ENCODE peak calls at places on chromosomes 5 and 9, in five cellular contexts. X is GM23248, J is H7, E is ovary, B is psoas muscle. T is an unnamed sample. For H3K27me3, the result is how much of the 10 kb centered on the place peaks cover.

GRCh38 chr5:52443187-52443586 is 344.5 kb upstream of the ITGA1 start:
- DNase-seq in X (no peak), J (no peak), E (no peak), B (no peak), T (no peak)

GRCh38 chr5:126234563-126235195 is 188.5 kb upstream of the GRAMD2B start:
- DNase-seq in X (peak), J (peak), E (no peak), B (no peak), T (no peak)

GRCh38 chr9:29625292-29625731 is 2052.0 kb upstream of the C9orf72 start:
- DNase-seq in X (no peak), J (no peak), E (no peak), B (no peak), T (no peak)

GRCh38 chr5:31407921-31408714 is 123.8 kb downstream of the DROSHA start:
- DNase-seq in X (peak), J (no peak), E (no peak), B (no peak), T (no peak)

GRCh38 chr9:78133751-78134150 is 102.1 kb upstream of the CEP78 start:
- DNase-seq in X (peak), J (no peak), E (no peak), B (no peak), T (no peak)

GRCh38 chr9:123607987-123608565 is 252.1 kb downstream of the CRB2 start:
- DNase-seq in X (no peak), J (no peak), E (no peak), B (no peak), T (no peak)

GRCh38 chr9:18362901-18363685 is 110.9 kb upstream of the ADAMTSL1 start:
- DNase-seq in X (peak), J (no peak), E (no peak), B (no peak), T (no peak)

GRCh38 chr5:65104831-65105230 is 336.1 kb downstream of the CWC27 start:
- DNase-seq in X (no peak), J (no peak), E (no peak), B (no peak), T (no peak)

GRCh38 chr5:25009063-25009462 is 364.3 kb upstream of the CDH10 start:
- DNase-seq in X (no peak), J (no peak), E (no peak), B (no peak), T (no peak)

GRCh38 chr9:19074836-19075235 is 25.6 kb downstream of the RRAGA start:
- DNase-seq in X (no peak), J (no peak), E (no peak), B (no peak), T (no peak)

GRCh38 chr5:103232393-103232999 is 26.1 kb upstream of the MACIR start:
- DNase-seq in X (peak), J (no peak), E (no peak), B (no peak), T (no peak)

GRCh38 chr5:153617190-153617589 is 126.7 kb downstream of the GRIA1 start:
- DNase-seq in X (peak), J (no peak), E (no peak), B (no peak), T (no peak)

GRCh38 chr9:121281614-121282291 is 13.8 kb downstream of the GSN start:
- DNase-seq in X (peak), J (no peak), E (peak), B (peak), T (no peak)

GRCh38 chr5:135489466-135490244 is 37.5 kb upstream of the TIFAB start:
- DNase-seq in X (peak), J (peak), E (no peak), B (no peak), T (no peak)

GRCh38 chr5:135491038-135491551 is 38.9 kb upstream of the TIFAB start:
- DNase-seq in X (no peak), J (peak), E (no peak), B (no peak), T (no peak)

GRCh38 chr5:135491552-135492318 is 39.6 kb upstream of the TIFAB start:
- DNase-seq in X (no peak), J (peak), E (no peak), B (no peak), T (no peak)

GRCh38 chr5:135488727-135489465 is 36.7 kb upstream of the TIFAB start:
- DNase-seq in X (peak), J (peak), E (no peak), B (no peak), T (no peak)

DNA sequence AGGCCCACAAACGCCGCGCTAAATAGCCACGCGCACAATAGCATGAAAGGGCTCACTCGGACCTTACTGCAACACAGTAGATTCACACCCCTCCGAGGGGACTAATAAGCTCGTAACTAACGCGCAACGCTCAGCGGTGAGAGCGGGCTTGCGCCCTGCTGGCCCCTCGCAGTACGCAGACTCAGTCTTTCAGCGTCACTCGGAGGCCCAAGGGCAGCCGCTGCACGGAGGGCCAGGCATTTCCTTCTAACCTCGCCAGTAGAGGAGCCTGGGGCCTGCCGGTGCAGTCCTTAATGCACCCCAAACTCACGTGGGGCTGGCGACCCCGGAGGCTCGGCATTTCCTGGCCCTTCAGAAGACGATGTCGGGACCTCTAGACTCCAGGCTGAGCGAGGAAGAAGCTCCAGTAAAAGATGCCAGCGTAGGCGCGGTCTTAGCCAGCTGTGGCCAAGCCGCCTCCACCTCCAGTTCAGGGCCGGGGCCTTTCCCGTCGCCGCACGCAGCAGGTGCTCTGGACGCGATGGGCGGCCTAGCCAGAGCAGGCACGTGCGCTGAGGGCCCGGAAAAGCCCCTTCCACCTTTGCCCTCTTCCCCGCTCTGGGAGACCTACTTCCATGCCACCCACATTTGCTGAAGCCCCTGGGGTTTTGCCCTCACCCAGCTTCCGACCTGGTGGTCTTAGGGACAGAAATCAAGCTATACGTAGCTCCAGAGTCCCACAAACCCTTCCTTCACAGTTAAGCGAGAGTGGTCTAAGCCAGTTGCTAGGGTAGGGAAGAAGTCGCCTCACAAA is 38.3 kb upstream of the TIFAB start:
- DNase-seq in X (no peak), J (peak), E (no peak), B (no peak), T (no peak)
- H3K27me3 ChIP-seq in X (under half), J (half or more), E (under half), B (under half), T (under half)

GRCh38 chr5:8394965-8395364 is 526.0 kb downstream of the MTRR start:
- DNase-seq in X (no peak), J (peak), E (no peak), B (no peak), T (no peak)
- H3K27me3 ChIP-seq in X (under half), J (under half), E (under half), B (under half), T (under half)

GRCh38 chr5:140013536-140013935 is 29.6 kb downstream of the NRG2 start:
- DNase-seq in X (no peak), J (no peak), E (no peak), B (no peak), T (no peak)
- H3K27me3 ChIP-seq in X (half or more), J (under half), E (under half), B (under half), T (under half)

GRCh38 chr5:81207009-81207408 is 26.1 kb upstream of the CKMT2 start:
- DNase-seq in X (peak), J (peak), E (no peak), B (no peak), T (no peak)

GRCh38 chr5:81209869-81210268 is 23.3 kb upstream of the CKMT2 start:
- DNase-seq in X (no peak), J (no peak), E (no peak), B (no peak), T (no peak)

GRCh38 chr5:81208904-81209303 is 24.2 kb upstream of the CKMT2 start:
- DNase-seq in X (peak), J (no peak), E (no peak), B (no peak), T (no peak)

GRCh38 chr5:81212211-81212687 is 20.9 kb upstream of the CKMT2 start:
- DNase-seq in X (no peak), J (no peak), E (no peak), B (no peak), T (no peak)

DNA sequence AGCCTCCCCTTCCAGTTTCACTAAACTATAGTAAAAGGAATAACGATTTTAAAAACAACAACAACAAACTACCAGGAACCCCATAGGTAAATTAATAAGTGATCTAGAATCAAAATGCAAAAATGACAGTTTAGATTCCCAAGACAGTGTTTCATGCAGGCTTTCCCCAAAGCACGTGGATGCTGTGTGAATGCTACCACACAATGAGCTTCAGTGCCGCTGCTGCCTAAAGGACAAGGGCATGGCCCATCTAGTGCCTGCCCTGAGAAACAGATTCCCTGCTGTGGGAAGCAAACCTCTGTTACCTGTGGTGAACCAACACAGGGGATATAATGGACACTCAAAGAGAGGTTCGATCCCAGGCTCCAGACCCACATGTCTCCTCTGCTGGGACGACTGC is 23.7 kb upstream of the CKMT2 start:
- DNase-seq in X (no peak), J (no peak), E (no peak), B (no peak), T (no peak)
- H3K27me3 ChIP-seq in X (under half), J (under half), E (under half), B (under half), T (under half)

T was measured in effector memory CD4-positive, alpha-beta T cell.